ENCODE peak calls at places on chromosomes 7 and 10, in five cellular contexts. Y, I, C, F and H are unnamed samples.

GRCh38 chr10:126059101-126059826 is 162.9 kb downstream of the FANK1 start:
- DNase-seq in Y (no peak), I (no peak), C (no peak), F (peak; percentile 84), H (no peak)

GRCh38 chr7:82443044-82443800 is at the start of gene CACNA2D1:
- DNase-seq in Y (no peak), I (peak; percentile 22), C (no peak), F (peak; percentile 56), H (no peak)

GRCh38 chr10:78931333-78932083 is 137.3 kb upstream of the ZMIZ1 start:
- DNase-seq in Y (no peak), I (no peak), C (peak; percentile 48), F (peak; percentile 91), H (no peak)

GRCh38 chr7:96228760-96229159 is 93.1 kb downstream of the SLC25A13 start:
- DNase-seq in Y (no peak), I (no peak), C (no peak), F (no peak), H (no peak)

GRCh38 chr10:131126321-131127121 is 185.0 kb downstream of the TCERG1L start:
- DNase-seq in Y (no peak), I (no peak), C (peak; percentile 18), F (no peak), H (no peak)

GRCh38 chr10:132714906-132715790 is 70.8 kb downstream of the NKX6-2 start:
- DNase-seq in Y (no peak), I (no peak), C (no peak), F (no peak), H (no peak)

GRCh38 chr7:7581531-7582179 is 15.0 kb downstream of the MIOS start:
- DNase-seq in Y (no peak), I (no peak), C (no peak), F (no peak), H (no peak)

GRCh38 chr10:97685395-97685958 is 1.6 kb downstream of the AVPI1 start:
- DNase-seq in Y (no peak), I (peak; percentile 61), C (no peak), F (no peak), H (no peak)

GRCh38 chr7:132343196-132343595 is 233.1 kb downstream of the PLXNA4 start:
- DNase-seq in Y (no peak), I (no peak), C (no peak), F (no peak), H (no peak)

GRCh38 chr10:33145451-33146188 is 187.6 kb upstream of the ITGB1 start:
- DNase-seq in Y (no peak), I (no peak), C (no peak), F (no peak), H (no peak)

GRCh38 chr10:35448687-35449662 is 112.7 kb downstream of the CCNY start:
- DNase-seq in Y (no peak), I (no peak), C (no peak), F (no peak), H (no peak)

GRCh38 chr7:21767300-21767900 is 178.3 kb downstream of the CDCA7L start:
- DNase-seq in Y (no peak), I (peak; percentile 9), C (no peak), F (peak; percentile 21), H (no peak)

GRCh38 chr10:70190581-70190980 is 20.3 kb upstream of the SAR1A start:
- DNase-seq in Y (no peak), I (no peak), C (no peak), F (peak; percentile 24), H (no peak)

GRCh38 chr10:79406683-79407396 is 38.6 kb downstream of the ZCCHC24 start:
- DNase-seq in Y (no peak), I (no peak), C (no peak), F (no peak), H (no peak)

GRCh38 chr7:136386876-136387275 is 409.7 kb upstream of the MTPN start:
- DNase-seq in Y (no peak), I (no peak), C (no peak), F (no peak), H (no peak)

GRCh38 chr10:118340486-118340885 is 1.6 kb downstream of the FAM204A start:
- DNase-seq in Y (no peak), I (no peak), C (no peak), F (no peak), H (no peak)

GRCh38 chr7:104552102-104552501 is 223.7 kb downstream of the LHFPL3 start:
- DNase-seq in Y (peak; percentile 11), I (peak; percentile 59), C (no peak), F (no peak), H (no peak)

GRCh38 chr7:53336133-53336532 is 300.7 kb downstream of the POM121L12 start:
- DNase-seq in Y (no peak), I (no peak), C (no peak), F (no peak), H (no peak)

GRCh38 chr7:99514050-99514449 is 9.6 kb downstream of the ZKSCAN5 start:
- DNase-seq in Y (no peak), I (no peak), C (no peak), F (peak; percentile 18), H (no peak)